ENCODE peak calls at places on chromosomes 3 and 15, in ten cellular contexts. Q is vagina, F is GM23338, W is HCT116, D is colonic mucosa, V is esophagus muscularis mucosa, P is OCI-LY7, L is heart right ventricle, Z is fibroblast of lung, Y is cardiac fibroblast. U is an unnamed sample.

GRCh38 chr3:124772081-124772831 is 42.0 kb downstream of the UMPS start:
- DNase-seq in P (no peak), V (no peak), F (no peak), W (no peak), D (peak), Z (peak), L (peak), Q (no peak), Y (peak), U (peak)

GRCh38 chr3:88433572-88433971 is 283.8 kb downstream of the C3orf38 start:
- DNase-seq in Z (no peak), Y (no peak), D (no peak), Q (no peak), W (no peak), L (peak), V (no peak), F (no peak), P (peak), U (no peak)

GRCh38 chr3:15470261-15470660 is 42.9 kb downstream of the EAF1 start:
- DNase-seq in Z (no peak), W (no peak), V (no peak), D (no peak), Q (no peak), Y (no peak), L (no peak), F (peak), P (peak), U (no peak)

GRCh38 chr3:140455476-140455875 is 222.4 kb upstream of the TRIM42 start:
- DNase-seq in L (no peak), Q (no peak), P (no peak), V (no peak), W (no peak), Y (no peak), Z (no peak), D (no peak), F (no peak), U (peak)

GRCh38 chr15:36361351-36361870 is 218.0 kb upstream of the CDIN1 start:
- DNase-seq in V (no peak), Z (peak), F (no peak), L (no peak), D (no peak), Q (no peak), P (no peak), Y (peak), W (no peak), U (peak)

GRCh38 chr3:105094588-105094987 is 272.1 kb upstream of the ALCAM start:
- DNase-seq in W (no peak), Z (no peak), L (no peak), V (no peak), D (no peak), F (peak), Q (no peak), P (no peak), Y (no peak), U (no peak)

GRCh38 chr3:69934398-69934797 is 65.1 kb upstream of the SAMMSON start:
- DNase-seq in P (no peak), F (no peak), L (no peak), Y (no peak), D (no peak), V (no peak), Q (no peak), W (no peak), Z (no peak), U (no peak)

GRCh38 chr3:106282931-106283330 is 414.1 kb upstream of the CBLB start:
- DNase-seq in Y (no peak), D (no peak), L (no peak), P (no peak), W (no peak), Q (no peak), V (no peak), F (no peak), Z (peak), U (no peak)

GRCh38 chr3:179063945-179064560 is 7.6 kb downstream of the ZMAT3 start:
- DNase-seq in D (no peak), Q (no peak), P (no peak), Y (no peak), L (no peak), V (no peak), Z (peak), W (no peak), F (no peak), U (no peak)

GRCh38 chr15:63815796-63816533 is 17.8 kb downstream of the HERC1 start:
- DNase-seq in Y (peak), P (no peak), V (no peak), L (no peak), Z (no peak), Q (no peak), W (no peak), D (no peak), F (peak), U (peak)

GRCh38 chr15:64634576-64635485 is 140.6 kb downstream of the RBPMS2 start:
- DNase-seq in F (peak), W (no peak), Q (no peak), V (no peak), Y (peak), L (peak), D (no peak), P (no peak), Z (peak), U (no peak)

GRCh38 chr3:19702416-19703078 is 231.5 kb downstream of the EFHB start:
- DNase-seq in P (no peak), Q (no peak), D (peak), V (no peak), Z (no peak), F (peak), Y (peak), L (no peak), W (no peak), U (no peak)

GRCh38 chr3:25572336-25572735 is 92.4 kb downstream of the TOP2B start:
- DNase-seq in F (no peak), P (no peak), Q (no peak), V (no peak), L (no peak), Z (no peak), W (no peak), D (no peak), Y (no peak), U (no peak)

GRCh38 chr15:60758961-60759729 is 280.2 kb upstream of the ICE2 start:
- DNase-seq in V (no peak), D (no peak), F (no peak), P (no peak), Y (peak), Z (peak), L (no peak), W (no peak), Q (no peak), U (peak)

GRCh38 chr3:53318522-53318921 is 28.8 kb downstream of the DCP1A start:
- DNase-seq in L (no peak), Z (peak), Y (peak), V (no peak), W (no peak), F (no peak), Q (no peak), D (no peak), P (no peak), U (peak)

GRCh38 chr3:64327039-64327804 is 102.0 kb upstream of the PRICKLE2 start:
- DNase-seq in F (no peak), Q (no peak), P (no peak), V (peak), Z (no peak), L (peak), D (peak), W (no peak), Y (peak), U (peak)

GRCh38 chr15:86231864-86232801 is 152.5 kb downstream of the AGBL1 start:
- DNase-seq in D (peak), P (peak), Q (no peak), L (peak), Y (peak), W (no peak), F (peak), V (no peak), Z (peak), U (peak)

GRCh38 chr3:138673641-138674040 is 65.1 kb downstream of the FAIM start:
- DNase-seq in D (peak), W (no peak), F (peak), Z (peak), V (no peak), Y (peak), P (no peak), Q (no peak), L (no peak), U (peak)

GRCh38 chr3:57518276-57518914 is 25.7 kb downstream of the DNAH12 start:
- DNase-seq in V (no peak), Q (no peak), L (no peak), W (peak), Y (peak), Z (peak), P (no peak), F (no peak), D (no peak), U (no peak)

GRCh38 chr3:66270314-66270713 is 49.5 kb downstream of the SLC25A26 start:
- DNase-seq in F (no peak), Y (no peak), Q (no peak), V (no peak), D (no peak), L (no peak), P (no peak), W (no peak), Z (no peak), U (no peak)

GRCh38 chr15:45399381-45400212 is 21.3 kb upstream of the GATM start:
- DNase-seq in D (no peak), F (peak), P (peak), W (peak), L (no peak), V (no peak), Q (no peak), Y (peak), Z (peak), U (peak)

GRCh38 chr15:100241572-100242479 is 99.9 kb downstream of the ADAMTS17 start:
- DNase-seq in L (no peak), Y (peak), V (no peak), Q (no peak), W (peak), P (no peak), F (peak), Z (peak), D (no peak), U (peak)

GRCh38 chr15:79644091-79644490 is 212.0 kb downstream of the MINAR1 start:
- DNase-seq in Y (peak), W (no peak), D (no peak), L (no peak), V (no peak), F (no peak), P (no peak), Q (no peak), Z (peak), U (peak)

GRCh38 chr3:57646723-57647122 is 46.2 kb downstream of the DENND6A start:
- DNase-seq in Q (no peak), W (peak), D (no peak), Z (peak), Y (peak), P (no peak), L (peak), V (no peak), F (no peak), U (peak)

GRCh38 chr3:56822501-56822900 is 20.8 kb upstream of the ARHGEF3 start:
- DNase-seq in L (no peak), P (no peak), Z (no peak), Q (no peak), V (no peak), W (no peak), Y (no peak), F (no peak), D (no peak), U (no peak)

GRCh38 chr3:143445118-143445517 is 325.5 kb downstream of the CHST2 start:
- DNase-seq in Q (no peak), L (no peak), F (no peak), Z (peak), W (no peak), P (no peak), V (no peak), Y (no peak), D (no peak), U (peak)

GRCh38 chr3:146164951-146165350 is 4.0 kb upstream of the PLOD2 start:
- DNase-seq in Z (no peak), L (no peak), F (no peak), D (peak), Q (no peak), Y (no peak), P (no peak), W (no peak), V (no peak), U (no peak)

GRCh38 chr3:142875583-142876207 is 13.2 kb downstream of the PCOLCE2 start:
- DNase-seq in V (peak), Y (no peak), W (no peak), Z (no peak), Q (no peak), L (no peak), F (no peak), D (no peak), P (no peak), U (no peak)

GRCh38 chr3:100893590-100893989 is 99.6 kb downstream of the ABI3BP start:
- DNase-seq in V (no peak), D (no peak), Q (no peak), Z (peak), Y (peak), L (no peak), P (no peak), W (no peak), F (peak), U (peak)

GRCh38 chr3:79378064-79378463 is 389.7 kb downstream of the ROBO1 start:
- DNase-seq in V (no peak), Z (no peak), P (no peak), F (no peak), Y (no peak), D (no peak), Q (no peak), L (no peak), W (no peak), U (no peak)

GRCh38 chr3:27749640-27750039 is 27.5 kb upstream of the EOMES start:
- DNase-seq in P (no peak), Y (no peak), W (no peak), V (no peak), Z (no peak), F (no peak), D (no peak), L (no peak), Q (no peak), U (no peak)

GRCh38 chr3:121545564-121546455 is at the start of gene POLQ:
- DNase-seq in Q (no peak), V (peak), Y (peak), Z (peak), W (peak), D (peak), F (peak), L (peak), P (peak), U (peak)

GRCh38 chr3:65953881-65954733 is 84.6 kb downstream of the MAGI1 start:
- DNase-seq in F (peak), V (no peak), Y (peak), P (no peak), W (no peak), D (peak), Q (no peak), L (peak), Z (peak), U (no peak)

GRCh38 chr15:86743283-86743903 is 663.7 kb downstream of the AGBL1 start:
- DNase-seq in F (peak), Y (no peak), D (peak), P (peak), L (peak), V (no peak), W (no peak), Z (peak), Q (no peak), U (peak)

GRCh38 chr3:32420138-32420981 is 28.7 kb downstream of the CMTM7 start:
- DNase-seq in P (peak), F (peak), D (peak), Z (peak), W (peak), Y (peak), L (no peak), V (no peak), Q (peak), U (no peak)
- TF ChIP-seq CTCF in P (no peak), F (peak), D (no peak), Z (peak), W (peak), Y (peak), L (no peak), V (no peak), Q (no peak), U (no peak)

GRCh38 chr15:41511331-41512077 is 2.1 kb downstream of the LTK start:
- DNase-seq in Y (no peak), L (no peak), P (no peak), F (peak), Q (no peak), W (no peak), V (no peak), D (peak), Z (no peak), U (no peak)

GRCh38 chr15:41510728-41511127 is 2.9 kb downstream of the LTK start:
- DNase-seq in V (no peak), L (no peak), Q (no peak), Y (no peak), W (no peak), D (no peak), P (no peak), Z (no peak), F (no peak), U (no peak)

GRCh38 chr15:41512512-41513281 is 930 bp downstream of the LTK start:
- DNase-seq in V (no peak), W (no peak), P (no peak), Z (no peak), Y (no peak), F (peak), L (no peak), D (peak), Q (no peak), U (no peak)

GRCh38 chr15:41512078-41512394 is 1.6 kb downstream of the LTK start:
- DNase-seq in Q (no peak), W (no peak), Z (no peak), F (peak), L (no peak), V (no peak), P (no peak), D (peak), Y (no peak), U (no peak)

DNA sequence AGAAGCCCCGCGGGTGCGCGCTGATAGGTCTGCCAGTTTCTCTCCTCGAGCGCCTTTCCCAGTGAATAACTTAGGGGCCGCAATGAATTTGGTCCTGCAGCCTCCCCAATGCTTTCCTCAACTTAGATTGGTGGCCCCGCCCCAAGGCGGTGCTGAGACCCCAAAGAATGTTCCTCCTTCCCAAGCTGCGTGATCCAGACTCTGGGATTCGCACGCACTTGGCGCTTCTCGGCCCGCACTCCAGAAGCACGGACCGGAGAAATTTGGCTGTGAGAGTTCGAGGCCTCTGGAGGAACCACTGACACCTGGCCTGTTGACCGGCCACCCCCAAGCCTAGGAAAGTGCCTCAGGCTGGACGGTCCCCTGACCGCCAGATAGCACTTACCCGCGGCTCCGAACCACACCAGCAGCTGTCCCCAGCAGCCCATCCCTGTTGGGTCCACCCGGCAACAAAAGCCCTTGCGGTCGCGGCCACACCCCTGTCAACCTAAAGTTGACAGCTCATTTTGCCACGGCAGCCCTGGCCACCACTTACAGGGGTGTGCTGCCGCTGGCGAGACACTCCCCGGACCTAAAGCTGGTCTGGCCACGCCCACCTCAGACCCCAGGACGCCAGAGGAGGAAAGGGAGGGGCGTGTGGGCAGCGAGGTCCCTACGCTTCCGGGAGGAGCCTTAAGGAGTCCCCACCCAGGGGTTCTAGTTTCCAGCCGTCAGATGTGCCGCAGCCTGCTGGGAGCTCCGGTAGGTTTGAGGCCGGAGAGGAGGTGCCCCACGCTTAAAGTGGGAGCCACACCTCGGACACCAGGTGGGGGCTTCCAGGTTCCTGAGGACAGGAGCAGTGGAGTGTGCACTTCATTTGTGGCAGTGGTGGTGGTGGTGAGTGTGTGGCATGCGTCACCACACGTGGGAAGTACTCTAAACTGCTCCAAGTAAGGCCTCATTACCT is at the start of gene LTK:
- DNase-seq in L (no peak), W (peak), D (peak), Q (no peak), Z (no peak), V (no peak), F (peak), Y (no peak), P (no peak), U (no peak)
- H3K4me3 ChIP-seq in L (peak), W (peak), D (peak), Q (peak), Z (peak), V (peak), F (peak), Y (peak), P (no peak), U (peak)

GRCh38 chr3:12830785-12831581 is 10.4 kb downstream of the RPL32 start:
- DNase-seq in D (no peak), Z (no peak), Q (no peak), P (no peak), F (no peak), L (no peak), V (no peak), Y (no peak), W (no peak), U (no peak)
- TF ChIP-seq CTCF in D (no peak), Z (peak), Q (no peak), P (peak), F (peak), L (no peak), V (no peak), Y (peak), W (peak), U (peak)

GRCh38 chr3:170909129-170909903 is 879 bp upstream of the EIF5A2 start:
- DNase-seq in W (no peak), D (no peak), Y (peak), Z (peak), V (no peak), L (no peak), P (no peak), F (no peak), Q (no peak), U (peak)
- H3K4me3 ChIP-seq in W (peak), D (no peak), Y (no peak), Z (no peak), V (peak), L (peak), P (peak), F (peak), Q (peak), U (no peak)